ENCODE peak calls at places on chromosomes 16 and 17, in six cellular contexts. One of them, this sample, is unnamed.

GRCh38 chr16:71364306-71364705 is 5.8 kb downstream of the CALB2 start:
- DNase-seq in occipital lobe: no peak
- DNase-seq in right atrium auricular region: no peak
- DNase-seq in foreskin keratinocyte: no peak
- DNase-seq in SHP77: no peak
- DNase-seq in stimulated activated CD8-positive, alpha-beta memory T cell treated with anti-CD3 and anti-CD28 coated beads, Interleukin-7, amount 100 ng/mL, for 1 hour: no peak
- DNase-seq in this sample: no peak

GRCh38 chr16:72203401-72203800 is 31.4 kb upstream of the PMFBP1 start:
- DNase-seq in occipital lobe: no peak
- DNase-seq in right atrium auricular region: peak; percentile 62
- DNase-seq in foreskin keratinocyte: peak; percentile 58
- DNase-seq in SHP77: no peak
- DNase-seq in stimulated activated CD8-positive, alpha-beta memory T cell treated with anti-CD3 and anti-CD28 coated beads, Interleukin-7, amount 100 ng/mL, for 1 hour: no peak
- DNase-seq in this sample: no peak

GRCh38 chr17:82791532-82791931 is 39.7 kb downstream of the TBCD start:
- DNase-seq in occipital lobe: peak; percentile 43
- DNase-seq in right atrium auricular region: no peak
- DNase-seq in foreskin keratinocyte: no peak
- DNase-seq in SHP77: no peak
- DNase-seq in stimulated activated CD8-positive, alpha-beta memory T cell treated with anti-CD3 and anti-CD28 coated beads, Interleukin-7, amount 100 ng/mL, for 1 hour: no peak
- DNase-seq in this sample: no peak

GRCh38 chr16:83315271-83315670 is 492.5 kb upstream of the HSBP1 start:
- DNase-seq in occipital lobe: no peak
- DNase-seq in right atrium auricular region: no peak
- DNase-seq in foreskin keratinocyte: peak; percentile 52
- DNase-seq in SHP77: no peak
- DNase-seq in stimulated activated CD8-positive, alpha-beta memory T cell treated with anti-CD3 and anti-CD28 coated beads, Interleukin-7, amount 100 ng/mL, for 1 hour: no peak
- DNase-seq in this sample: no peak

GRCh38 chr16:66507731-66508239 is 42.1 kb downstream of the TK2 start:
- DNase-seq in occipital lobe: no peak
- DNase-seq in right atrium auricular region: no peak
- DNase-seq in foreskin keratinocyte: no peak
- DNase-seq in SHP77: no peak
- DNase-seq in stimulated activated CD8-positive, alpha-beta memory T cell treated with anti-CD3 and anti-CD28 coated beads, Interleukin-7, amount 100 ng/mL, for 1 hour: no peak
- DNase-seq in this sample: no peak

GRCh38 chr17:77454560-77455095 is 313.9 kb downstream of the SEC14L1 start:
- DNase-seq in occipital lobe: no peak
- DNase-seq in right atrium auricular region: no peak
- DNase-seq in foreskin keratinocyte: peak; percentile 65
- DNase-seq in SHP77: no peak
- DNase-seq in stimulated activated CD8-positive, alpha-beta memory T cell treated with anti-CD3 and anti-CD28 coated beads, Interleukin-7, amount 100 ng/mL, for 1 hour: no peak
- DNase-seq in this sample: no peak

GRCh38 chr16:3645504-3646347 is 8.8 kb upstream of the DNASE1 start:
- DNase-seq in occipital lobe: no peak
- DNase-seq in right atrium auricular region: no peak
- DNase-seq in foreskin keratinocyte: no peak
- DNase-seq in SHP77: peak; percentile 75
- DNase-seq in stimulated activated CD8-positive, alpha-beta memory T cell treated with anti-CD3 and anti-CD28 coated beads, Interleukin-7, amount 100 ng/mL, for 1 hour: no peak
- DNase-seq in this sample: peak; percentile 74

GRCh38 chr17:36936455-36936934 is 780 bp upstream of the LHX1 start:
- DNase-seq in occipital lobe: no peak
- DNase-seq in right atrium auricular region: no peak
- DNase-seq in foreskin keratinocyte: no peak
- DNase-seq in SHP77: no peak
- DNase-seq in stimulated activated CD8-positive, alpha-beta memory T cell treated with anti-CD3 and anti-CD28 coated beads, Interleukin-7, amount 100 ng/mL, for 1 hour: no peak
- DNase-seq in this sample: no peak

GRCh38 chr17:55295411-55296170 is 30.8 kb downstream of the HLF start:
- DNase-seq in occipital lobe: peak; percentile 33
- DNase-seq in right atrium auricular region: peak; percentile 75
- DNase-seq in foreskin keratinocyte: peak; percentile 30
- DNase-seq in SHP77: peak; percentile 27
- DNase-seq in stimulated activated CD8-positive, alpha-beta memory T cell treated with anti-CD3 and anti-CD28 coated beads, Interleukin-7, amount 100 ng/mL, for 1 hour: peak; percentile 11
- DNase-seq in this sample: no peak

GRCh38 chr16:89900885-89901284 is 17.8 kb upstream of the MC1R start:
- DNase-seq in occipital lobe: no peak
- DNase-seq in right atrium auricular region: no peak
- DNase-seq in foreskin keratinocyte: no peak
- DNase-seq in SHP77: no peak
- DNase-seq in stimulated activated CD8-positive, alpha-beta memory T cell treated with anti-CD3 and anti-CD28 coated beads, Interleukin-7, amount 100 ng/mL, for 1 hour: no peak
- DNase-seq in this sample: no peak

GRCh38 chr16:66324785-66325184 is 41.7 kb upstream of the CDH5 start:
- DNase-seq in occipital lobe: peak; percentile 24
- DNase-seq in right atrium auricular region: no peak
- DNase-seq in foreskin keratinocyte: no peak
- DNase-seq in SHP77: peak; percentile 88
- DNase-seq in stimulated activated CD8-positive, alpha-beta memory T cell treated with anti-CD3 and anti-CD28 coated beads, Interleukin-7, amount 100 ng/mL, for 1 hour: no peak
- DNase-seq in this sample: no peak

GRCh38 chr16:23324727-23325126 is 22.6 kb downstream of the SCNN1B start:
- DNase-seq in occipital lobe: no peak
- DNase-seq in right atrium auricular region: no peak
- DNase-seq in foreskin keratinocyte: no peak
- DNase-seq in SHP77: peak; percentile 83
- DNase-seq in stimulated activated CD8-positive, alpha-beta memory T cell treated with anti-CD3 and anti-CD28 coated beads, Interleukin-7, amount 100 ng/mL, for 1 hour: no peak
- DNase-seq in this sample: peak; percentile 77

GRCh38 chr17:43456661-43457361 is 27.0 kb upstream of the DHX8 start:
- DNase-seq in occipital lobe: no peak
- DNase-seq in right atrium auricular region: peak; percentile 65
- DNase-seq in foreskin keratinocyte: no peak
- DNase-seq in SHP77: peak; percentile 48
- DNase-seq in stimulated activated CD8-positive, alpha-beta memory T cell treated with anti-CD3 and anti-CD28 coated beads, Interleukin-7, amount 100 ng/mL, for 1 hour: no peak
- DNase-seq in this sample: no peak

GRCh38 chr17:82941021-82942001 is 101.5 kb upstream of the ZNF750 start:
- DNase-seq in occipital lobe: no peak
- DNase-seq in right atrium auricular region: no peak
- DNase-seq in foreskin keratinocyte: no peak
- DNase-seq in SHP77: no peak
- DNase-seq in stimulated activated CD8-positive, alpha-beta memory T cell treated with anti-CD3 and anti-CD28 coated beads, Interleukin-7, amount 100 ng/mL, for 1 hour: no peak
- DNase-seq in this sample: peak; percentile 59

GRCh38 chr17:9115446-9116265 is 94.3 kb downstream of the NTN1 start:
- DNase-seq in occipital lobe: peak; percentile 7
- DNase-seq in right atrium auricular region: peak; percentile 74
- DNase-seq in foreskin keratinocyte: no peak
- DNase-seq in SHP77: no peak
- DNase-seq in stimulated activated CD8-positive, alpha-beta memory T cell treated with anti-CD3 and anti-CD28 coated beads, Interleukin-7, amount 100 ng/mL, for 1 hour: peak; percentile 2
- DNase-seq in this sample: peak; percentile 92

GRCh38 chr17:59719526-59719925 is 12.1 kb downstream of the VMP1 start:
- DNase-seq in occipital lobe: no peak
- DNase-seq in right atrium auricular region: no peak
- DNase-seq in foreskin keratinocyte: no peak
- DNase-seq in SHP77: no peak
- DNase-seq in stimulated activated CD8-positive, alpha-beta memory T cell treated with anti-CD3 and anti-CD28 coated beads, Interleukin-7, amount 100 ng/mL, for 1 hour: no peak
- DNase-seq in this sample: no peak

GRCh38 chr17:17140590-17140980 is 65.5 kb downstream of the PLD6 start:
- DNase-seq in occipital lobe: no peak
- DNase-seq in right atrium auricular region: no peak
- DNase-seq in foreskin keratinocyte: peak; percentile 54
- DNase-seq in SHP77: no peak
- DNase-seq in stimulated activated CD8-positive, alpha-beta memory T cell treated with anti-CD3 and anti-CD28 coated beads, Interleukin-7, amount 100 ng/mL, for 1 hour: no peak
- DNase-seq in this sample: no peak

GRCh38 chr17:16997514-16998429 is 25.9 kb upstream of the TNFRSF13B start:
- DNase-seq in occipital lobe: no peak
- DNase-seq in right atrium auricular region: no peak
- DNase-seq in foreskin keratinocyte: no peak
- DNase-seq in SHP77: peak; percentile 43
- DNase-seq in stimulated activated CD8-positive, alpha-beta memory T cell treated with anti-CD3 and anti-CD28 coated beads, Interleukin-7, amount 100 ng/mL, for 1 hour: peak; percentile 51
- DNase-seq in this sample: peak; percentile 80

GRCh38 chr17:7846765-7847661 is 7.9 kb upstream of the TMEM88 start:
- DNase-seq in occipital lobe: no peak
- DNase-seq in right atrium auricular region: no peak
- DNase-seq in foreskin keratinocyte: no peak
- DNase-seq in SHP77: no peak
- DNase-seq in stimulated activated CD8-positive, alpha-beta memory T cell treated with anti-CD3 and anti-CD28 coated beads, Interleukin-7, amount 100 ng/mL, for 1 hour: no peak
- DNase-seq in this sample: peak; percentile 79

GRCh38 chr16:67943619-67944503 is at the start of gene LCAT:
- DNase-seq in occipital lobe: peak; percentile 75
- DNase-seq in right atrium auricular region: peak; percentile 79
- DNase-seq in foreskin keratinocyte: no peak
- DNase-seq in SHP77: no peak
- DNase-seq in stimulated activated CD8-positive, alpha-beta memory T cell treated with anti-CD3 and anti-CD28 coated beads, Interleukin-7, amount 100 ng/mL, for 1 hour: no peak
- DNase-seq in this sample: peak; percentile 92

GRCh38 chr16:76346210-76346609 is 69.0 kb downstream of the CNTNAP4 start:
- DNase-seq in occipital lobe: no peak
- DNase-seq in right atrium auricular region: no peak
- DNase-seq in foreskin keratinocyte: no peak
- DNase-seq in SHP77: no peak
- DNase-seq in stimulated activated CD8-positive, alpha-beta memory T cell treated with anti-CD3 and anti-CD28 coated beads, Interleukin-7, amount 100 ng/mL, for 1 hour: no peak
- DNase-seq in this sample: no peak

GRCh38 chr16:50696575-50697420 is 3.4 kb downstream of the NOD2 start:
- DNase-seq in occipital lobe: no peak
- DNase-seq in right atrium auricular region: peak; percentile 91
- DNase-seq in foreskin keratinocyte: peak; percentile 97
- DNase-seq in SHP77: peak; percentile 86
- DNase-seq in stimulated activated CD8-positive, alpha-beta memory T cell treated with anti-CD3 and anti-CD28 coated beads, Interleukin-7, amount 100 ng/mL, for 1 hour: no peak
- DNase-seq in this sample: peak; percentile 96

GRCh38 chr17:76562734-76563148 is 22.9 kb downstream of the PRCD start:
- DNase-seq in occipital lobe: peak; percentile 44
- DNase-seq in right atrium auricular region: no peak
- DNase-seq in foreskin keratinocyte: peak; percentile 91
- DNase-seq in SHP77: no peak
- DNase-seq in stimulated activated CD8-positive, alpha-beta memory T cell treated with anti-CD3 and anti-CD28 coated beads, Interleukin-7, amount 100 ng/mL, for 1 hour: no peak
- DNase-seq in this sample: no peak

GRCh38 chr17:39151680-39152058 is 232 bp upstream of the PLXDC1 start:
- DNase-seq in occipital lobe: no peak
- DNase-seq in right atrium auricular region: no peak
- DNase-seq in foreskin keratinocyte: no peak
- DNase-seq in SHP77: no peak
- DNase-seq in stimulated activated CD8-positive, alpha-beta memory T cell treated with anti-CD3 and anti-CD28 coated beads, Interleukin-7, amount 100 ng/mL, for 1 hour: no peak
- DNase-seq in this sample: no peak